ENCODE peak calls at places on chromosome 19, in seven cellular contexts. One of them, this sample, is unnamed.

GRCh38 chr19:35140898-35141626 is 2.0 kb upstream of the FXYD7 start:
- DNase-seq in HCT116: peak
- DNase-seq in GM12878: no peak
- DNase-seq in K562: peak
- DNase-seq in HepG2: peak
- DNase-seq in SK-N-SH: peak
- DNase-seq in H1: peak
- DNase-seq in this sample: peak

GRCh38 chr19:29805026-29805925 is 6.5 kb upstream of the CCNE1 start:
- DNase-seq in HCT116: no peak
- DNase-seq in GM12878: no peak
- DNase-seq in K562: no peak
- DNase-seq in HepG2: peak
- DNase-seq in SK-N-SH: no peak
- DNase-seq in H1: no peak
- DNase-seq in this sample: no peak

GRCh38 chr19:39433480-39434079 is 2.2 kb downstream of the RPS16 start:
- DNase-seq in HCT116: no peak
- DNase-seq in GM12878: no peak
- DNase-seq in K562: no peak
- DNase-seq in HepG2: no peak
- DNase-seq in SK-N-SH: no peak
- DNase-seq in H1: no peak
- DNase-seq in this sample: no peak

GRCh38 chr19:35612559-35613321 is at the start of gene HAUS5:
- DNase-seq in HCT116: peak
- DNase-seq in GM12878: peak
- DNase-seq in K562: peak
- DNase-seq in HepG2: peak
- DNase-seq in SK-N-SH: peak
- DNase-seq in H1: peak
- DNase-seq in this sample: peak

GRCh38 chr19:19296953-19297689 is 23.2 kb downstream of the SUGP1 start:
- DNase-seq in HCT116: no peak
- DNase-seq in GM12878: no peak
- DNase-seq in K562: no peak
- DNase-seq in HepG2: no peak
- DNase-seq in SK-N-SH: peak
- DNase-seq in H1: no peak
- DNase-seq in this sample: no peak

GRCh38 chr19:1777149-1777548 is 23.8 kb downstream of the ONECUT3 start:
- DNase-seq in HCT116: no peak
- DNase-seq in GM12878: no peak
- DNase-seq in K562: no peak
- DNase-seq in HepG2: no peak
- DNase-seq in SK-N-SH: no peak
- DNase-seq in H1: no peak
- DNase-seq in this sample: no peak

GRCh38 chr19:17775245-17775927 is 19.6 kb upstream of the B3GNT3 start:
- DNase-seq in HCT116: no peak
- DNase-seq in GM12878: no peak
- DNase-seq in K562: peak
- DNase-seq in HepG2: peak
- DNase-seq in SK-N-SH: peak
- DNase-seq in H1: no peak
- DNase-seq in this sample: no peak

GRCh38 chr19:1272423-1273262 is 2.7 kb upstream of the FAM174C start:
- DNase-seq in HCT116: no peak
- DNase-seq in GM12878: no peak
- DNase-seq in K562: peak
- DNase-seq in HepG2: no peak
- DNase-seq in SK-N-SH: no peak
- DNase-seq in H1: no peak
- DNase-seq in this sample: no peak

GRCh38 chr19:1267441-1268391 is 1.4 kb upstream of the CIRBP start:
- DNase-seq in HCT116: no peak
- DNase-seq in GM12878: no peak
- DNase-seq in K562: peak
- DNase-seq in HepG2: no peak
- DNase-seq in SK-N-SH: no peak
- DNase-seq in H1: no peak
- DNase-seq in this sample: no peak

GRCh38 chr19:11338164-11338563 is 1.3 kb downstream of the RAB3D start:
- DNase-seq in HCT116: no peak
- DNase-seq in GM12878: no peak
- DNase-seq in K562: no peak
- DNase-seq in HepG2: no peak
- DNase-seq in SK-N-SH: peak
- DNase-seq in H1: no peak
- DNase-seq in this sample: no peak

GRCh38 chr19:8577741-8578140 is 499 bp upstream of the MYO1F start:
- DNase-seq in HCT116: no peak
- DNase-seq in GM12878: no peak
- DNase-seq in K562: no peak
- DNase-seq in HepG2: no peak
- DNase-seq in SK-N-SH: no peak
- DNase-seq in H1: no peak
- DNase-seq in this sample: no peak

GRCh38 chr19:37303591-37304171 is 67.2 kb upstream of the ZNF527 start:
- DNase-seq in HCT116: no peak
- DNase-seq in GM12878: no peak
- DNase-seq in K562: no peak
- DNase-seq in HepG2: no peak
- DNase-seq in SK-N-SH: peak
- DNase-seq in H1: no peak
- DNase-seq in this sample: peak

GRCh38 chr19:8571006-8571411 is 6.2 kb downstream of the MYO1F start:
- DNase-seq in HCT116: no peak
- DNase-seq in GM12878: no peak
- DNase-seq in K562: no peak
- DNase-seq in HepG2: peak
- DNase-seq in SK-N-SH: no peak
- DNase-seq in H1: no peak
- DNase-seq in this sample: peak

GRCh38 chr19:18429717-18430416 is 8.1 kb downstream of the ISYNA1 start:
- DNase-seq in HCT116: no peak
- DNase-seq in GM12878: no peak
- DNase-seq in K562: no peak
- DNase-seq in HepG2: no peak
- DNase-seq in SK-N-SH: no peak
- DNase-seq in H1: no peak
- DNase-seq in this sample: no peak

GRCh38 chr19:28330831-28331230 is 882.1 kb downstream of the UQCRFS1 start:
- DNase-seq in HCT116: no peak
- DNase-seq in GM12878: no peak
- DNase-seq in K562: no peak
- DNase-seq in HepG2: no peak
- DNase-seq in SK-N-SH: no peak
- DNase-seq in H1: no peak
- DNase-seq in this sample: no peak

GRCh38 chr19:42396248-42396541 is 6.1 kb upstream of the CNFN start:
- DNase-seq in HCT116: no peak
- DNase-seq in GM12878: no peak
- DNase-seq in K562: peak
- DNase-seq in HepG2: no peak
- DNase-seq in SK-N-SH: peak
- DNase-seq in H1: no peak
- DNase-seq in this sample: no peak
- TF ChIP-seq JUND in HCT116: no peak
- TF ChIP-seq JUND in GM12878: no peak
- TF ChIP-seq JUND in K562: no peak
- TF ChIP-seq JUND in HepG2: no peak
- TF ChIP-seq JUND in SK-N-SH: no peak
- TF ChIP-seq JUND in H1: no peak
- TF ChIP-seq JUND in this sample: no peak

GRCh38 chr19:50192463-50193211 is 10.8 kb upstream of the MYH14 start:
- DNase-seq in HCT116: no peak
- DNase-seq in GM12878: no peak
- DNase-seq in K562: no peak
- DNase-seq in HepG2: no peak
- DNase-seq in SK-N-SH: no peak
- DNase-seq in H1: no peak
- DNase-seq in this sample: no peak

GRCh38 chr19:50187937-50188336 is 15.5 kb upstream of the MYH14 start:
- DNase-seq in HCT116: no peak
- DNase-seq in GM12878: no peak
- DNase-seq in K562: no peak
- DNase-seq in HepG2: no peak
- DNase-seq in SK-N-SH: no peak
- DNase-seq in H1: no peak
- DNase-seq in this sample: no peak

GRCh38 chr19:50191270-50191669 is 12.2 kb upstream of the MYH14 start:
- DNase-seq in HCT116: no peak
- DNase-seq in GM12878: peak
- DNase-seq in K562: no peak
- DNase-seq in HepG2: no peak
- DNase-seq in SK-N-SH: no peak
- DNase-seq in H1: no peak
- DNase-seq in this sample: no peak

GRCh38 chr19:50189326-50189725 is 14.1 kb upstream of the MYH14 start:
- DNase-seq in HCT116: no peak
- DNase-seq in GM12878: no peak
- DNase-seq in K562: no peak
- DNase-seq in HepG2: no peak
- DNase-seq in SK-N-SH: no peak
- DNase-seq in H1: no peak
- DNase-seq in this sample: no peak

DNA sequence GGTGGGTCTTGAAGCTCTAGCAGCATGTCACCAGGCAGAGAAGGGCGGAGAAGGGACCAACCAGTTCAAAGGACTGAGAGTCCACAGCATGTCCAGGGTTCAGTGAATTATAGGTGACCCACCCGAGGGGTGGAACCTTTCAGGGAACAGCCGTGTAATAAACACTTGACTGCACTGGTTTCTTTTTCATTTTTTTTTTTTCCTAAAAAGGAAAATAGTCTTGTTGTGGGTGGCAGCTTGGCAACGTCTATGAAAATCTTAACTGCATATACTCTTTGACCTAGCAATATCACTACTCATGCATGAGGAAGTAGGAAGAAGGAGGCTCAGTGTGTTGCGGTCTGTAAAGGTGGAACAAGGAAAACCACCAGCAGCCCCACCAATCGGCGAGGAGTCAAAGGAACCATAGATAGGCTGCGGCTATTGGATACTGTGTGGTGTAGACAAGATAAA is 13.0 kb upstream of the MYH14 start:
- DNase-seq in HCT116: no peak
- DNase-seq in GM12878: peak
- DNase-seq in K562: no peak
- DNase-seq in HepG2: no peak
- DNase-seq in SK-N-SH: no peak
- DNase-seq in H1: no peak
- DNase-seq in this sample: no peak
- TF ChIP-seq JUND in HCT116: no peak
- TF ChIP-seq JUND in GM12878: no peak
- TF ChIP-seq JUND in K562: no peak
- TF ChIP-seq JUND in HepG2: no peak
- TF ChIP-seq JUND in SK-N-SH: no peak
- TF ChIP-seq JUND in H1: no peak
- TF ChIP-seq JUND in this sample: no peak

GRCh38 chr19:55467236-55468053 is 2.9 kb upstream of the C19orf85 start:
- DNase-seq in HCT116: no peak
- DNase-seq in GM12878: no peak
- DNase-seq in K562: peak
- DNase-seq in HepG2: peak
- DNase-seq in SK-N-SH: peak
- DNase-seq in H1: no peak
- DNase-seq in this sample: peak
- TF ChIP-seq JUND in HCT116: peak
- TF ChIP-seq JUND in GM12878: no peak
- TF ChIP-seq JUND in K562: no peak
- TF ChIP-seq JUND in HepG2: no peak
- TF ChIP-seq JUND in SK-N-SH: no peak
- TF ChIP-seq JUND in H1: no peak
- TF ChIP-seq JUND in this sample: no peak

GRCh38 chr19:33574824-33575223 is 46.9 kb upstream of the CHST8 start:
- DNase-seq in HCT116: no peak
- DNase-seq in GM12878: no peak
- DNase-seq in K562: no peak
- DNase-seq in HepG2: no peak
- DNase-seq in SK-N-SH: no peak
- DNase-seq in H1: no peak
- DNase-seq in this sample: no peak
- TF ChIP-seq JUND in HCT116: no peak
- TF ChIP-seq JUND in GM12878: no peak
- TF ChIP-seq JUND in K562: no peak
- TF ChIP-seq JUND in HepG2: no peak
- TF ChIP-seq JUND in SK-N-SH: no peak
- TF ChIP-seq JUND in H1: no peak
- TF ChIP-seq JUND in this sample: no peak

DNA sequence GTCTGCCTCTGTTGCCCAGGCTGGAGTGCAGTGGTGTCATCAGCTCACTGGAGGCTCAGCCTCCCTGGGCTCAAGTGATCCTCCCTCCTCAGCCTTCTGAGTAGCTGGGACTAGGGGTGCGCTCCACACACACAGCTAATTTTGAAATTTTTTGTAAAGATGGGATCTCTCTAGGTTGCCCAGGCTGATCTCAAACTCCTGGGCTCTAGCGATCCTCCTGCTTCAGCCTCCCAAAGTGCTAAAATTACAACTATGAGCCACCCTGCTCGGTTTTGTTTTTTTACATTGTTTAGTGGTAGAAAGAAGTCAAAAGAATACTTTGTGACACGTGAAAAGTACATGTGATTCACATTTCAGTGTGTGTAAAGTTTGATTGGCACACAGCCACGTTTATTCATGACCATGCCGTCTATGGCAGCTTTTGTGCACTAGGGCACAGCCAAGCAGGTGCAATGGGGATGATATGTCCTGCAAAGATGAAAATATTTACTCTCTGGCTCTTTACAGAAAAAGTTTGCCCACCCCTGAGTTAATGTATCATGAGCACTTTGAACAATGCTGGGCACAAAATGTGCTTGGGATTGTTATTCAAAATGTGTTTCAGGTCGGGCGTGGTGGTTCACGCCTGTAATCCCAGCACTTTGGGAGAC is 16.2 kb upstream of the NFIC start:
- DNase-seq in HCT116: no peak
- DNase-seq in GM12878: no peak
- DNase-seq in K562: no peak
- DNase-seq in HepG2: peak
- DNase-seq in SK-N-SH: no peak
- DNase-seq in H1: no peak
- DNase-seq in this sample: no peak
- TF ChIP-seq JUND in HCT116: no peak
- TF ChIP-seq JUND in GM12878: no peak
- TF ChIP-seq JUND in K562: no peak
- TF ChIP-seq JUND in HepG2: no peak
- TF ChIP-seq JUND in SK-N-SH: no peak
- TF ChIP-seq JUND in H1: no peak
- TF ChIP-seq JUND in this sample: no peak